ENCODE peak calls at places on chromosomes 3 and 15, in four cellular contexts. H, O, N and A are unnamed samples.

GRCh38 chr3:182909318-182910040 is 70.9 kb downstream of the DCUN1D1 start:
- DNase-seq in H (peak; percentile 31), O (no peak), N (no peak), A (no peak)

GRCh38 chr3:42712716-42713372 is 10.2 kb upstream of the HHATL start:
- DNase-seq in H (no peak), O (no peak), N (no peak), A (no peak)

GRCh38 chr3:43162573-43163084 is 56.8 kb upstream of the POMGNT2 start:
- DNase-seq in H (no peak), O (no peak), N (peak; percentile 36), A (no peak)

GRCh38 chr3:192571197-192571791 is 156.0 kb downstream of the FGF12 start:
- DNase-seq in H (peak; percentile 72), O (peak; percentile 43), N (no peak), A (peak; percentile 74)

GRCh38 chr3:14258906-14259904 is 80.6 kb downstream of the LSM3 start:
- DNase-seq in H (no peak), O (no peak), N (no peak), A (no peak)

GRCh38 chr3:111910806-111911205 is 51.7 kb downstream of the PHLDB2 start:
- DNase-seq in H (peak; percentile 70), O (no peak), N (no peak), A (no peak)

GRCh38 chr3:107208100-107208499 is 169.1 kb upstream of the CCDC54 start:
- DNase-seq in H (peak; percentile 97), O (no peak), N (no peak), A (no peak)

GRCh38 chr15:96268421-96269204 is 61.9 kb upstream of the NR2F2 start:
- DNase-seq in H (peak; percentile 33), O (no peak), N (no peak), A (no peak)

GRCh38 chr3:152539191-152539764 is 270.5 kb downstream of the MBNL1 start:
- DNase-seq in H (no peak), O (no peak), N (no peak), A (no peak)

GRCh38 chr15:64773606-64774555 is 1.5 kb downstream of the RBPMS2 start:
- DNase-seq in H (no peak), O (no peak), N (no peak), A (no peak)

GRCh38 chr15:96053039-96054021 is 277.2 kb upstream of the NR2F2 start:
- DNase-seq in H (no peak), O (no peak), N (no peak), A (no peak)

GRCh38 chr3:56424357-56424756 is 43.9 kb downstream of the ERC2 start:
- DNase-seq in H (no peak), O (no peak), N (no peak), A (no peak)

GRCh38 chr3:122635789-122636188 is 44.9 kb upstream of the PARP14 start:
- DNase-seq in H (peak; percentile 17), O (no peak), N (no peak), A (no peak)

GRCh38 chr15:68574629-68575028 is 4.2 kb upstream of the CORO2B start:
- DNase-seq in H (no peak), O (no peak), N (no peak), A (no peak)

GRCh38 chr3:189276481-189277190 is 104.9 kb downstream of the TPRG1 start:
- DNase-seq in H (peak; percentile 28), O (no peak), N (no peak), A (no peak)

GRCh38 chr3:127320529-127321121 is 32.8 kb upstream of the PRR20G start:
- DNase-seq in H (peak; percentile 8), O (no peak), N (no peak), A (no peak)

GRCh38 chr15:77866186-77866585 is 211.3 kb downstream of the TBC1D2B start:
- DNase-seq in H (no peak), O (no peak), N (no peak), A (no peak)

GRCh38 chr3:129683201-129683600 is 76.7 kb upstream of the PLXND1 start:
- DNase-seq in H (no peak), O (no peak), N (no peak), A (no peak)

GRCh38 chr3:72319202-72320095 is 528.8 kb downstream of the SHQ1 start:
- DNase-seq in H (peak; percentile 65), O (no peak), N (no peak), A (no peak)

GRCh38 chr3:146148468-146148931 is 12.5 kb downstream of the PLOD2 start:
- DNase-seq in H (peak; percentile 44), O (no peak), N (no peak), A (no peak)

GRCh38 chr3:195110647-195111321 is 160.2 kb downstream of the XXYLT1 start:
- DNase-seq in H (peak; percentile 78), O (no peak), N (no peak), A (peak; percentile 72)

GRCh38 chr3:48723725-48724124 is 6.7 kb upstream of the IP6K2 start:
- DNase-seq in H (no peak), O (no peak), N (no peak), A (no peak)

GRCh38 chr15:52115598-52116427 is 3.2 kb upstream of the BCL2L10 start:
- DNase-seq in H (peak; percentile 69), O (no peak), N (no peak), A (no peak)